ENCODE peak calls at places on chromosomes 13 and 19, in five cellular contexts. S is ovary; X is uterus; O is PC-9; G is CD4-positive, CD25-positive, alpha-beta regulatory T cell. T is an unnamed sample.

GRCh38 chr13:27919299-27919933 is 384 bp upstream of the PDX1 start:
- DNase-seq in X (no peak), S (no peak), G (no peak), O (no peak), T (no peak)

GRCh38 chr13:100630564-100630963 is 42.0 kb upstream of the GGACT start:
- DNase-seq in G (no peak), S (no peak), O (no peak), X (no peak), T (no peak)

GRCh38 chr13:111344471-111345191 is 24.2 kb downstream of the TEX29 start:
- DNase-seq in X (no peak), G (no peak), S (no peak), O (no peak), T (peak; percentile 20)

GRCh38 chr13:68745517-68745916 is 1362.1 kb upstream of the ATXN8OS start:
- DNase-seq in S (no peak), O (no peak), G (no peak), X (no peak), T (no peak)

GRCh38 chr13:44601596-44601995 is 25.5 kb upstream of the TSC22D1 start:
- DNase-seq in S (no peak), G (no peak), X (no peak), O (no peak), T (no peak)

GRCh38 chr13:109088101-109088500 is 458.7 kb downstream of the MYO16 start:
- DNase-seq in X (no peak), S (no peak), O (no peak), G (no peak), T (no peak)

GRCh38 chr13:72221276-72221962 is 354.4 kb upstream of the DACH1 start:
- DNase-seq in O (no peak), S (no peak), G (no peak), X (no peak), T (no peak)

GRCh38 chr19:15871570-15871969 is 26.3 kb downstream of the CYP4F2 start:
- DNase-seq in O (no peak), S (no peak), G (peak; percentile 54), X (no peak), T (no peak)

GRCh38 chr13:41554626-41555386 is 97.5 kb downstream of the RGCC start:
- DNase-seq in G (peak; percentile 34), S (no peak), O (no peak), X (no peak), T (no peak)

GRCh38 chr13:112263152-112263551 is 113.0 kb upstream of the SPACA7 start:
- DNase-seq in S (no peak), X (no peak), G (no peak), O (no peak), T (no peak)

GRCh38 chr13:22451345-22451744 is 729.4 kb upstream of the SGCG start:
- DNase-seq in O (no peak), S (no peak), G (no peak), X (no peak), T (no peak)

GRCh38 chr19:6536138-6536671 is 5.4 kb downstream of the TNFSF9 start:
- DNase-seq in X (no peak), G (peak; percentile 93), O (peak; percentile 53), S (no peak), T (no peak)

GRCh38 chr13:39684531-39685137 is 29.2 kb downstream of the COG6 start:
- DNase-seq in X (no peak), S (no peak), G (peak; percentile 52), O (peak; percentile 42), T (no peak)

GRCh38 chr13:113882266-113882627 is 18.4 kb upstream of the GAS6 start:
- DNase-seq in S (no peak), O (no peak), X (no peak), G (no peak), T (peak; percentile 69)

GRCh38 chr19:407501-408440 is 1.2 kb downstream of the C2CD4C start:
- DNase-seq in O (no peak), X (no peak), S (no peak), G (no peak), T (peak; percentile 45)

GRCh38 chr13:58056411-58056810 is 424.9 kb downstream of the PCDH17 start:
- DNase-seq in O (no peak), G (no peak), X (no peak), S (no peak), T (no peak)

GRCh38 chr19:41956621-41957020 is 2.5 kb downstream of the RABAC1 start:
- DNase-seq in X (no peak), O (no peak), S (no peak), G (no peak), T (no peak)

GRCh38 chr19:4719499-4719866 is 4.2 kb downstream of the DPP9 start:
- DNase-seq in X (no peak), G (no peak), S (no peak), O (no peak), T (no peak)
- H3K4me1 ChIP-seq in X (no peaks in the 10 kb centered on the region), G (peaks cover 23% of the 10 kb centered on the region), S (peaks cover 7% of the 10 kb centered on the region), O (peaks cover 15% of the 10 kb centered on the region), T (no peaks in the 10 kb centered on the region)

DNA sequence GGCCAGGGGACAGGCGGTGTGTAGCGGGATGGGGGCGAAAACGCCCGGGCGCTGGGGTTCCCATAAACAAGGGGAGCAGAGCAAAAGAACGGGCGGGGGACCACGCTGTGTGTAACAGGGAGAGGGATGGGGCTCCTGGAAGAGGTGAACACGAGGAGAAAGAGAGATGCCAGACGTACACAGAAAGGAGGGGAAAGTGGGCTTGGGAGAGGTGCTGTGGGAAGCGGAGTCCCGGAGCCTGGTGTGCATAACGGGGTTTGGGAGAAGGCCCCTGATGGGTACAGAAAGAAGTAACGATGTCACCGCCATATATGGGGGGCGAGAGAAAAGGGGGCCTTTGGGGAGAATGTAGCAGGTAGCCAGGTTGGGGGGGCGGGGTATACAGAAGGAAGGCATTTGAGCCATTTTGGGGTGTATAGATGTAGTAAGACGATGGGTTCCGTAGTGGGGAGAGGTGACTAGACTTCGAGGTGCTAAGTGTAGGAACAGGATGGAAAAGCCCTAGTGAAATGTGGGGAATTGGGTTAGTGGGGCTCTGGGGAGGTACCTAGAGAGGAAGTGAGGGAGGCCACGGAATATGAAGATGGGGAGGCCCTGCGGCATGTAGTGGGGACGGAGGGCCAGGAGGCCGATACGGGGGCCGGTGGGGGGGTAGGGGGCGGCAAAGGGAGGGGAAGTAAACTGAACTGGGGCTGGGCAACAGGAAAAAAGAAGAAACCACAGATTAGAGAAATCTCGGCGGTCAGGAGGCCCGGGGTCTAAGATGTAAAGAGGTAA is 762 bp downstream of the ZNF580 start:
- DNase-seq in S (peak; percentile 51), X (no peak), O (no peak), G (peak; percentile 51), T (no peak)
- H3K4me1 ChIP-seq in S (peaks cover 13% of the 10 kb centered on the region), X (no peaks in the 10 kb centered on the region), O (peaks cover 10% of the 10 kb centered on the region), G (peaks cover 71% of the 10 kb centered on the region), T (peaks cover 3% of the 10 kb centered on the region)

DNA sequence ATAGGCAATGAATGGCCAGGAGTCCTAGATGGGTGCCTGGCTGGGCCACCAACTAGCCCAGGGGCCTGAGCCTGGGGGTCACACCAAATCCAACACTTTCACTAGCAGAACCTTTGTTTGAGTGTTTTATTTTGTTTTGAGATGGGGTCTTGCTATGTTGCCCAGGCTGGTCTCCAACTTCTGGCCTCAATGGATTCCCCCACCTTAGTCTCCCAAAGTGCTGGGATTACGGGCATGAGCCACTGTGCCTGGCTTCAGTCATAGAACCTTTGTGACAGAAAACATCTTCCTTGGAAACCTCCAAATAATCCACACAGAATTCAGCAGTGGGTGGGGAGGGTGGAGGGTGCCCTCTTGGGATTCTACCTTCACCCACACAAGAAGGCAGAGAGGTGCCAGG is 6.1 kb downstream of the PRKACA start:
- DNase-seq in S (no peak), O (no peak), X (no peak), G (no peak), T (no peak)
- H3K4me1 ChIP-seq in S (peaks cover 36% of the 10 kb centered on the region), O (peaks cover 2% of the 10 kb centered on the region), X (peaks cover 5% of the 10 kb centered on the region), G (peaks cover 37% of the 10 kb centered on the region), T (no peaks in the 10 kb centered on the region)

GRCh38 chr13:98575009-98575866 is 1.7 kb downstream of the STK24 start:
- DNase-seq in X (no peak), S (no peak), G (peak; percentile 50), O (peak; percentile 47), T (no peak)
- H3K4me1 ChIP-seq in X (peaks cover 4% of the 10 kb centered on the region), S (peaks cover 14% of the 10 kb centered on the region), G (peaks cover 58% of the 10 kb centered on the region), O (peaks cover 59% of the 10 kb centered on the region), T (no peaks in the 10 kb centered on the region)

GRCh38 chr13:46195017-46195416 is 13.0 kb upstream of the LCP1 start:
- DNase-seq in G (no peak), X (no peak), S (no peak), O (no peak), T (no peak)
- H3K4me1 ChIP-seq in G (peaks cover 3% of the 10 kb centered on the region), X (no peaks in the 10 kb centered on the region), S (no peaks in the 10 kb centered on the region), O (peaks cover 15% of the 10 kb centered on the region), T (no peaks in the 10 kb centered on the region)

GRCh38 chr19:13005253-13005652 is 10.0 kb downstream of the NFIX start:
- DNase-seq in S (no peak), X (no peak), O (no peak), G (no peak), T (no peak)
- H3K4me1 ChIP-seq in S (peaks cover 55% of the 10 kb centered on the region), X (peaks cover 8% of the 10 kb centered on the region), O (no peaks in the 10 kb centered on the region), G (no peaks in the 10 kb centered on the region), T (peaks cover 3% of the 10 kb centered on the region)

T was measured in aorta.